ENCODE peak calls at places on chromosome 5, in ten cellular contexts. Y is chondrocyte; G is HEK293T; J is SK-N-SH; D is heart left ventricle; B is left kidney; Z is GM13976; T is stimulated activated CD8-positive, alpha-beta memory T cell treated with anti-CD3 and anti-CD28 coated beads, Interleukin-4, amount 100 ng/mL, for 24 hours; U is activated T-cell treated with anti-CD3 and anti-CD28 coated beads for 1 hour; E is lung. C is an unnamed sample.

GRCh38 chr5:178651046-178651810 is 24.4 kb upstream of the CLK4 start:
- DNase-seq in Y (no peak), G (no peak), J (no peak), D (no peak), B (no peak), Z (no peak), T (no peak), U (no peak), E (no peak), C (no peak)

GRCh38 chr5:166845044-166845443 is 1446.4 kb upstream of the WWC1 start:
- DNase-seq in Y (no peak), G (peak; percentile 21), J (no peak), D (no peak), B (peak; percentile 80), Z (peak; percentile 9), T (no peak), U (no peak), E (no peak), C (no peak)

GRCh38 chr5:28542968-28543367 is 1504.6 kb upstream of the CDH9 start:
- DNase-seq in Y (no peak), G (no peak), J (no peak), D (no peak), B (peak; percentile 2), Z (no peak), T (no peak), U (no peak), E (no peak), C (no peak)

GRCh38 chr5:148739524-148739923 is 85.2 kb upstream of the HTR4 start:
- DNase-seq in Y (no peak), G (no peak), J (no peak), D (no peak), B (no peak), Z (no peak), T (no peak), U (no peak), E (no peak), C (no peak)

GRCh38 chr5:148860599-148860998 is 34.2 kb downstream of the ADRB2 start:
- DNase-seq in Y (no peak), G (no peak), J (no peak), D (no peak), B (no peak), Z (no peak), T (no peak), U (no peak), E (no peak), C (no peak)

GRCh38 chr5:93967923-93968322 is 226.5 kb upstream of the POU5F2 start:
- DNase-seq in Y (no peak), G (no peak), J (no peak), D (no peak), B (no peak), Z (no peak), T (no peak), U (no peak), E (no peak), C (no peak)

GRCh38 chr5:74415695-74416102 is 224.8 kb downstream of the ENC1 start:
- DNase-seq in Y (no peak), G (no peak), J (peak; percentile 16), D (no peak), B (peak; percentile 29), Z (no peak), T (no peak), U (no peak), E (no peak), C (no peak)

GRCh38 chr5:16037121-16037520 is 142.5 kb downstream of the MARCHF11 start:
- DNase-seq in Y (no peak), G (no peak), J (no peak), D (no peak), B (no peak), Z (no peak), T (no peak), U (no peak), E (no peak), C (no peak)

GRCh38 chr5:16844952-16845351 is 91.1 kb downstream of the MYO10 start:
- DNase-seq in Y (no peak), G (no peak), J (no peak), D (no peak), B (no peak), Z (no peak), T (no peak), U (no peak), E (no peak), C (no peak)

GRCh38 chr5:117623042-117623815 is 1048.6 kb upstream of the SEMA6A start:
- DNase-seq in Y (no peak), G (no peak), J (no peak), D (no peak), B (peak; percentile 81), Z (no peak), T (no peak), U (no peak), E (no peak), C (no peak)

GRCh38 chr5:55234171-55234700 is 828 bp upstream of the CCNO start:
- DNase-seq in Y (no peak), G (peak; percentile 23), J (peak; percentile 44), D (no peak), B (peak; percentile 71), Z (peak; percentile 23), T (no peak), U (no peak), E (no peak), C (no peak)

GRCh38 chr5:164351245-164351834 is 845.9 kb downstream of the MAT2B start:
- DNase-seq in Y (no peak), G (no peak), J (no peak), D (no peak), B (no peak), Z (no peak), T (no peak), U (no peak), E (no peak), C (no peak)

GRCh38 chr5:180109920-180110319 is 38.4 kb upstream of the RNF130 start:
- DNase-seq in Y (no peak), G (no peak), J (no peak), D (no peak), B (no peak), Z (peak; percentile 9), T (no peak), U (no peak), E (no peak), C (no peak)

GRCh38 chr5:115415143-115415491 is 118.7 kb upstream of the CCDC112 start:
- DNase-seq in Y (no peak), G (no peak), J (no peak), D (no peak), B (no peak), Z (no peak), T (no peak), U (no peak), E (peak; percentile 91), C (no peak)

GRCh38 chr5:142283304-142283703 is 41.5 kb downstream of the SPRY4 start:
- DNase-seq in Y (no peak), G (no peak), J (no peak), D (no peak), B (no peak), Z (no peak), T (no peak), U (no peak), E (no peak), C (no peak)

GRCh38 chr5:8340739-8341344 is 471.9 kb downstream of the MTRR start:
- DNase-seq in Y (no peak), G (no peak), J (peak; percentile 26), D (no peak), B (peak; percentile 31), Z (no peak), T (no peak), U (no peak), E (no peak), C (no peak)

GRCh38 chr5:76326559-76327351 is 76.3 kb upstream of the IQGAP2 start:
- DNase-seq in Y (no peak), G (no peak), J (no peak), D (no peak), B (peak; percentile 81), Z (no peak), T (no peak), U (no peak), E (no peak), C (no peak)

GRCh38 chr5:73623060-73623459 is 2.9 kb upstream of the ARHGEF28 start:
- DNase-seq in Y (no peak), G (no peak), J (no peak), D (no peak), B (no peak), Z (no peak), T (no peak), U (no peak), E (no peak), C (no peak)

GRCh38 chr5:83523926-83524325 is 52.4 kb downstream of the VCAN start:
- DNase-seq in Y (no peak), G (no peak), J (no peak), D (no peak), B (no peak), Z (no peak), T (no peak), U (no peak), E (no peak), C (no peak)

GRCh38 chr5:132261881-132262845 is 4.7 kb downstream of the PDLIM4 start:
- DNase-seq in Y (peak; percentile 74), G (no peak), J (no peak), D (peak; percentile 13), B (no peak), Z (peak; percentile 12), T (no peak), U (no peak), E (peak; percentile 27), C (no peak)

GRCh38 chr5:103454774-103455173 is 107.8 kb downstream of the NUDT12 start:
- DNase-seq in Y (no peak), G (no peak), J (no peak), D (no peak), B (peak; percentile 59), Z (no peak), T (no peak), U (no peak), E (no peak), C (no peak)

GRCh38 chr5:169100735-169101075 is 200.2 kb downstream of the SLIT3 start:
- DNase-seq in Y (no peak), G (no peak), J (no peak), D (no peak), B (no peak), Z (no peak), T (no peak), U (no peak), E (no peak), C (no peak)

GRCh38 chr5:147893820-147894219 is 12.5 kb downstream of the C5orf46 start:
- DNase-seq in Y (no peak), G (no peak), J (no peak), D (no peak), B (no peak), Z (no peak), T (no peak), U (no peak), E (no peak), C (no peak)

GRCh38 chr5:36777105-36777757 is 99.3 kb upstream of the NIPBL start:
- DNase-seq in Y (no peak), G (peak; percentile 60), J (peak; percentile 48), D (no peak), B (peak; percentile 79), Z (no peak), T (no peak), U (no peak), E (no peak), C (no peak)

GRCh38 chr5:83726912-83727311 is 6.3 kb upstream of the HAPLN1 start:
- DNase-seq in Y (no peak), G (no peak), J (no peak), D (no peak), B (peak; percentile 11), Z (no peak), T (no peak), U (no peak), E (no peak), C (no peak)

C was measured in memory B cell.